ENCODE peak calls at places on chromosomes 12 and 14, in nine cellular contexts. B, L, G, K, A, C, D, F and X are unnamed samples.

GRCh38 chr12:125079943-125080645 is 14.9 kb downstream of the AACS start:
- DNase-seq in G (no peak), B (no peak), L (no peak), F (no peak), C (no peak), A (no peak), D (no peak), K (no peak), X (no peak)

GRCh38 chr14:104341532-104342434 is 203.4 kb downstream of the KIF26A start:
- DNase-seq in L (peak), A (peak), G (peak), B (peak), F (peak), K (no peak), C (peak), D (no peak), X (peak)

GRCh38 chr12:124881123-124881522 is 17.5 kb upstream of the SCARB1 start:
- DNase-seq in A (peak), K (no peak), C (no peak), L (no peak), G (no peak), B (no peak), D (no peak), F (peak), X (no peak)

GRCh38 chr12:128908254-128908653 is 55.0 kb downstream of the GLT1D1 start:
- DNase-seq in K (no peak), F (no peak), G (no peak), D (no peak), B (no peak), A (no peak), C (no peak), L (no peak), X (no peak)

GRCh38 chr14:92578511-92578910 is 64.9 kb downstream of the RIN3 start:
- DNase-seq in C (no peak), K (no peak), A (no peak), B (no peak), G (no peak), F (no peak), L (no peak), D (no peak), X (no peak)

GRCh38 chr14:88993946-88994345 is 169.5 kb downstream of the TTC8 start:
- DNase-seq in F (no peak), D (no peak), B (no peak), K (no peak), A (no peak), L (no peak), C (no peak), G (peak), X (no peak)

GRCh38 chr12:121806556-121807308 is 2.9 kb downstream of the SETD1B start:
- DNase-seq in B (no peak), G (no peak), K (no peak), L (no peak), D (no peak), A (peak), C (peak), F (no peak), X (no peak)

GRCh38 chr14:32407170-32407569 is 78.1 kb downstream of the AKAP6 start:
- DNase-seq in G (no peak), B (no peak), A (no peak), K (no peak), D (no peak), F (no peak), L (no peak), C (no peak), X (no peak)

GRCh38 chr14:54487771-54488170 is 1.0 kb downstream of the GMFB start:
- DNase-seq in G (peak), D (no peak), C (peak), B (no peak), K (no peak), L (no peak), F (no peak), A (no peak), X (peak)

GRCh38 chr14:25574949-25575348 is 525.0 kb upstream of the STXBP6 start:
- DNase-seq in D (no peak), F (no peak), K (no peak), G (no peak), A (no peak), L (no peak), B (no peak), C (no peak), X (no peak)

GRCh38 chr12:124321040-124321481 is 26.2 kb downstream of the RFLNA start:
- DNase-seq in D (peak), A (peak), F (peak), G (peak), L (no peak), K (peak), B (peak), C (peak), X (peak)

GRCh38 chr14:66359500-66359899 is 126.7 kb upstream of the CCDC196 start:
- DNase-seq in L (peak), A (no peak), C (peak), G (peak), F (peak), K (no peak), D (peak), B (peak), X (peak)

GRCh38 chr12:49767333-49767732 is 26.0 kb downstream of the TMBIM6 start:
- DNase-seq in A (no peak), B (no peak), C (no peak), L (no peak), K (no peak), D (no peak), F (no peak), G (no peak), X (no peak)

GRCh38 chr14:101128478-101129450 is 225.2 kb upstream of the RTL1 start:
- DNase-seq in G (no peak), D (no peak), A (no peak), B (no peak), C (peak), F (no peak), L (no peak), K (no peak), X (no peak)

GRCh38 chr12:2479866-2480510 is 314.8 kb upstream of the FKBP4 start:
- DNase-seq in F (no peak), G (no peak), B (no peak), K (no peak), A (no peak), C (no peak), L (no peak), D (no peak), X (no peak)

GRCh38 chr14:72532686-72533454 is 361.0 kb downstream of the DPF3 start:
- DNase-seq in F (no peak), B (no peak), G (no peak), A (no peak), D (no peak), K (no peak), C (no peak), L (no peak), X (no peak)

GRCh38 chr14:23692416-23692815 is 56.3 kb downstream of the DHRS2 start:
- DNase-seq in B (no peak), G (no peak), F (no peak), D (no peak), C (no peak), L (no peak), K (no peak), A (no peak), X (no peak)

GRCh38 chr14:61404637-61405036 is 83.3 kb downstream of the PRKCH start:
- DNase-seq in G (no peak), B (no peak), A (no peak), D (no peak), C (no peak), L (no peak), K (no peak), F (no peak), X (no peak)

GRCh38 chr14:82604819-82605218 is 1071.2 kb upstream of the SEL1L start:
- DNase-seq in L (no peak), A (no peak), F (no peak), B (no peak), K (no peak), D (no peak), C (no peak), G (no peak), X (no peak)

GRCh38 chr14:51869426-51870113 is 9.2 kb downstream of the GNG2 start:
- DNase-seq in A (no peak), L (no peak), K (no peak), B (no peak), F (no peak), D (no peak), G (no peak), C (no peak), X (no peak)

GRCh38 chr14:55107766-55108554 is 21.1 kb upstream of the LGALS3 start:
- DNase-seq in D (no peak), A (peak), B (peak), L (peak), F (peak), K (no peak), G (peak), C (no peak), X (no peak)

GRCh38 chr14:61335876-61336275 is 14.5 kb downstream of the PRKCH start:
- DNase-seq in G (no peak), L (no peak), C (no peak), A (no peak), F (no peak), B (no peak), D (no peak), K (no peak), X (no peak)

GRCh38 chr12:93500667-93501066 is 33.4 kb downstream of the MRPL42 start:
- DNase-seq in F (no peak), B (no peak), K (no peak), A (no peak), L (no peak), G (no peak), C (no peak), D (no peak), X (no peak)

GRCh38 chr14:74400328-74400727 is 25.7 kb downstream of the SYNDIG1L start:
- DNase-seq in C (no peak), G (peak), K (no peak), A (no peak), F (no peak), B (no peak), L (peak), D (no peak), X (peak)

GRCh38 chr12:92341333-92341691 is 195.7 kb upstream of the BTG1 start:
- DNase-seq in G (no peak), B (no peak), D (no peak), F (peak), A (no peak), C (no peak), L (no peak), K (no peak), X (no peak)

GRCh38 chr14:90159688-90160087 is 96.7 kb upstream of the PSMC1 start:
- DNase-seq in D (no peak), A (no peak), L (no peak), F (no peak), K (no peak), C (peak), B (no peak), G (no peak), X (no peak)

GRCh38 chr12:66755727-66756395 is 77.0 kb upstream of the GRIP1 start:
- DNase-seq in A (peak), D (no peak), C (no peak), K (no peak), F (no peak), L (no peak), G (no peak), B (no peak), X (no peak)

GRCh38 chr14:23398348-23398747 is 9.7 kb downstream of the MYH6 start:
- DNase-seq in K (no peak), D (no peak), C (no peak), F (no peak), L (no peak), A (no peak), G (no peak), B (no peak), X (no peak)

GRCh38 chr12:90951418-90952110 is 3.4 kb downstream of the CCER1 start:
- DNase-seq in L (no peak), G (no peak), C (no peak), K (no peak), A (no peak), F (no peak), B (no peak), D (no peak), X (no peak)

GRCh38 chr12:19872745-19873144 is 433.5 kb downstream of the AEBP2 start:
- DNase-seq in C (no peak), B (no peak), D (no peak), L (no peak), A (no peak), F (no peak), G (no peak), K (no peak), X (no peak)

GRCh38 chr12:18595406-18595805 is 142.4 kb downstream of the PLCZ1 start:
- DNase-seq in G (no peak), B (no peak), L (no peak), C (no peak), K (no peak), F (no peak), A (no peak), D (no peak), X (peak)

GRCh38 chr12:104740668-104741067 is 217.4 kb downstream of the SLC41A2 start:
- DNase-seq in G (no peak), A (peak), C (no peak), K (no peak), B (no peak), L (no peak), F (no peak), D (peak), X (no peak)

GRCh38 chr12:1350934-1351240 is 243.5 kb downstream of the FBXL14 start:
- DNase-seq in K (no peak), A (no peak), F (no peak), B (no peak), D (no peak), L (no peak), G (no peak), C (no peak), X (no peak)

GRCh38 chr12:115872919-115873357 is 404.6 kb downstream of the MED13L start:
- DNase-seq in K (no peak), F (peak), D (no peak), A (no peak), G (no peak), L (peak), C (no peak), B (no peak), X (peak)

GRCh38 chr12:115870021-115870420 is 407.5 kb downstream of the MED13L start:
- DNase-seq in B (no peak), D (no peak), C (no peak), K (no peak), L (no peak), A (no peak), G (no peak), F (no peak), X (no peak)

GRCh38 chr12:115872212-115872611 is 405.3 kb downstream of the MED13L start:
- DNase-seq in A (no peak), F (peak), G (no peak), L (no peak), D (no peak), K (no peak), B (no peak), C (no peak), X (no peak)

GRCh38 chr12:115870527-115870926 is 407.0 kb downstream of the MED13L start:
- DNase-seq in F (no peak), A (no peak), K (no peak), C (no peak), D (no peak), L (no peak), G (no peak), B (no peak), X (no peak)

GRCh38 chr12:115871714-115872113 is 405.8 kb downstream of the MED13L start:
- DNase-seq in C (peak), L (peak), D (no peak), G (peak), B (peak), F (peak), A (no peak), K (peak), X (peak)
- TF ChIP-seq REST in C (no peak), L (no peak), D (no peak), G (no peak), B (no peak), F (no peak), A (no peak), K (no peak), X (no peak)

GRCh38 chr14:53295372-53295771 is 142.2 kb upstream of the DDHD1 start:
- DNase-seq in F (no peak), D (no peak), G (no peak), B (no peak), C (no peak), A (no peak), K (no peak), L (no peak), X (no peak)

GRCh38 chr14:53295985-53296582 is 143.0 kb upstream of the DDHD1 start:
- DNase-seq in F (peak), C (peak), B (peak), D (no peak), K (peak), A (peak), L (peak), G (peak), X (peak)
- TF ChIP-seq REST in F (no peak), C (no peak), B (no peak), D (no peak), K (no peak), A (no peak), L (no peak), G (no peak), X (no peak)

GRCh38 chr12:25249951-25250738 is 584 bp downstream of the KRAS start:
- DNase-seq in B (peak), F (no peak), C (peak), L (no peak), G (peak), A (peak), K (no peak), D (no peak), X (peak)
- TF ChIP-seq REST in B (no peak), F (no peak), C (no peak), L (no peak), G (no peak), A (no peak), K (no peak), D (no peak), X (no peak)

GRCh38 chr14:105690671-105691070 is 164.3 kb downstream of the TMEM121 start:
- DNase-seq in K (no peak), F (no peak), L (no peak), B (no peak), C (no peak), D (no peak), G (no peak), A (no peak), X (no peak)
- TF ChIP-seq REST in K (no peak), F (no peak), L (no peak), B (no peak), C (no peak), D (no peak), G (no peak), A (no peak), X (no peak)

GRCh38 chr12:46585854-46586621 is 213.5 kb upstream of the SLC38A2 start:
- DNase-seq in D (no peak), K (no peak), G (no peak), A (no peak), F (peak), B (no peak), C (no peak), L (peak), X (peak)
- TF ChIP-seq REST in D (no peak), K (no peak), G (no peak), A (no peak), F (no peak), B (no peak), C (no peak), L (no peak), X (no peak)

GRCh38 chr14:77457115-77457521 is 283 bp downstream of the VIPAS39 start:
- DNase-seq in F (no peak), A (no peak), B (no peak), K (no peak), G (no peak), D (no peak), C (peak), L (no peak), X (no peak)

GRCh38 chr14:77455966-77456640 is 1.3 kb downstream of the VIPAS39 start:
- DNase-seq in G (no peak), D (no peak), B (no peak), A (no peak), K (no peak), F (no peak), L (no peak), C (no peak), X (no peak)

GRCh38 chr14:77457522-77458248 is at the start of the genes AHSA1 and VIPAS39:
- DNase-seq in D (peak), A (peak), G (peak), B (peak), F (peak), C (peak), L (peak), K (peak), X (peak)

GRCh38 chr14:77459072-77459723 is 1.3 kb downstream of the AHSA1 start:
- DNase-seq in F (peak), B (peak), A (peak), D (peak), L (peak), G (peak), C (peak), K (no peak), X (peak)

DNA sequence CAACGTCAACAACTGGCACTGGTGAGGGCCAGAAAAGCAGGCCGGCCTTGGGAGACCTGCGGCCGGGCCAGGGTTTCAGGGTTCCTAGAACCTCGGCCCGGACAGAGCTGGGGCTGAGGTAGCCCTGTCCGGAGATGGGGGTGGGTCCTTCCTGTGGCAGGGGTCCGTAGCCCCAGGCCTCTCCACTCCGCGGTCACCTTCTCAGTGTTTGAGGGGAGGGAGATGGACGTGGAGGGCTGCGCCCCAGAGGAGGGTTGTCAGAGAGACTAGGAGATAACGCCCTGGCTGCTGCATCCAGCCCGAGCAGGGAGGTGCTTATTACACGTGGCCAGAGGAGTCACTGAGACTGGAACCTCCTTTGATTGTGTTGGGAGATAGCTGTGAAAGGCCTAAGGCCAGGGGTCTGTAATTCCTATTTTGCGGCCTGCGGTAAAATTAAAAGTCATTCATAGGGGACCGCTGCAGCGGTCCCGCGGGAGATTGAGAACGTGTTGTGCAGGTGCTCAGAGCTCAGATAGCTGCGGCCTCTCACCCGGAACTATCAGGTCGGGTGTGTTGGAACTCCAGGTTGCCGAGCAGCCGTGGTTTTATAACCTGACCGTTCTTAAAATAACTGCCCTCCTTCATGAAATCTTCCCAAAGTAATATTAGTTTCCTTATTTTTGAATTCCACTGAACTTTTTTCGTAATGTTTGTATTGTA is 507 bp downstream of the AHSA1 start:
- DNase-seq in D (no peak), F (peak), B (peak), A (peak), G (peak), C (peak), K (no peak), L (no peak), X (peak)
- TF ChIP-seq REST in D (no peak), F (no peak), B (no peak), A (no peak), G (no peak), C (no peak), K (no peak), L (no peak), X (no peak)

GRCh38 chr14:75430106-75430505 is 2.3 kb downstream of the JDP2 start:
- DNase-seq in D (no peak), A (peak), K (no peak), F (no peak), B (no peak), G (no peak), C (no peak), L (no peak), X (no peak)
- TF ChIP-seq REST in D (no peak), A (no peak), K (no peak), F (no peak), B (no peak), G (no peak), C (no peak), L (no peak), X (no peak)

GRCh38 chr12:110256780-110257431 is 24.1 kb upstream of the ATP2A2 start:
- DNase-seq in K (no peak), C (no peak), G (no peak), L (no peak), A (peak), B (no peak), F (no peak), D (no peak), X (no peak)
- TF ChIP-seq REST in K (no peak), C (no peak), G (no peak), L (no peak), A (no peak), B (no peak), F (no peak), D (no peak), X (no peak)